ENCODE peak calls at places on chromosomes 3 and 15, in six cellular contexts. One of them, this sample, is unnamed.
A peak's percentile ranks its signal among the peaks of the same experiment; 100 is the strongest.

GRCh38 chr15:63156708-63157065 is 590 bp downstream of the RPS27L start:
- DNase-seq in HepG2: peak; percentile 25
- DNase-seq in H1: no peak
- DNase-seq in SK-N-SH: peak; percentile 31
- DNase-seq in GM12878: no peak
- DNase-seq in K562: peak; percentile 32
- DNase-seq in this sample: no peak

GRCh38 chr3:183781246-183781645 is 44.1 kb downstream of the MAP6D1 start:
- DNase-seq in H1: no peak
- DNase-seq in GM12878: no peak
- DNase-seq in K562: no peak
- DNase-seq in HepG2: no peak
- DNase-seq in SK-N-SH: no peak
- DNase-seq in this sample: no peak

GRCh38 chr3:133591271-133591742 is 17.8 kb downstream of the CDV3 start:
- DNase-seq in HepG2: no peak
- DNase-seq in K562: no peak
- DNase-seq in GM12878: no peak
- DNase-seq in SK-N-SH: no peak
- DNase-seq in H1: no peak
- DNase-seq in this sample: no peak

GRCh38 chr3:101852315-101852714 is 3.0 kb downstream of the NFKBIZ start:
- DNase-seq in GM12878: no peak
- DNase-seq in SK-N-SH: no peak
- DNase-seq in HepG2: no peak
- DNase-seq in H1: no peak
- DNase-seq in K562: no peak
- DNase-seq in this sample: no peak

GRCh38 chr3:158451405-158452045 is 119.5 kb upstream of the MLF1 start:
- DNase-seq in K562: no peak
- DNase-seq in HepG2: peak; percentile 55
- DNase-seq in H1: no peak
- DNase-seq in GM12878: no peak
- DNase-seq in SK-N-SH: no peak
- DNase-seq in this sample: no peak

GRCh38 chr3:79506751-79507150 is 261.0 kb downstream of the ROBO1 start:
- DNase-seq in GM12878: no peak
- DNase-seq in K562: no peak
- DNase-seq in H1: no peak
- DNase-seq in SK-N-SH: no peak
- DNase-seq in HepG2: no peak
- DNase-seq in this sample: no peak

GRCh38 chr3:124520970-124521369 is 209.3 kb upstream of the UMPS start:
- DNase-seq in H1: no peak
- DNase-seq in K562: no peak
- DNase-seq in HepG2: peak; percentile 79
- DNase-seq in SK-N-SH: no peak
- DNase-seq in GM12878: no peak
- DNase-seq in this sample: no peak

GRCh38 chr3:27900316-27900715 is 178.2 kb upstream of the EOMES start:
- DNase-seq in HepG2: no peak
- DNase-seq in H1: no peak
- DNase-seq in SK-N-SH: no peak
- DNase-seq in GM12878: no peak
- DNase-seq in K562: no peak
- DNase-seq in this sample: no peak

GRCh38 chr3:55158345-55158744 is 230.5 kb upstream of the LRTM1 start:
- DNase-seq in H1: no peak
- DNase-seq in SK-N-SH: no peak
- DNase-seq in K562: no peak
- DNase-seq in GM12878: no peak
- DNase-seq in HepG2: no peak
- DNase-seq in this sample: no peak

GRCh38 chr3:17195192-17195611 is 310.4 kb downstream of the PLCL2 start:
- DNase-seq in GM12878: peak; percentile 79
- DNase-seq in HepG2: no peak
- DNase-seq in H1: no peak
- DNase-seq in K562: no peak
- DNase-seq in SK-N-SH: no peak
- DNase-seq in this sample: no peak

GRCh38 chr15:97909291-97909891 is 51.1 kb upstream of the ARRDC4 start:
- DNase-seq in GM12878: no peak
- DNase-seq in K562: peak; percentile 63
- DNase-seq in SK-N-SH: peak; percentile 72
- DNase-seq in HepG2: peak; percentile 33
- DNase-seq in H1: peak; percentile 43
- DNase-seq in this sample: no peak

GRCh38 chr15:66675456-66675855 is 26.6 kb upstream of the SMAD6 start:
- DNase-seq in HepG2: no peak
- DNase-seq in GM12878: no peak
- DNase-seq in K562: no peak
- DNase-seq in SK-N-SH: no peak
- DNase-seq in H1: no peak
- DNase-seq in this sample: no peak

GRCh38 chr3:11128682-11129632 is 25.3 kb upstream of the HRH1 start:
- DNase-seq in HepG2: no peak
- DNase-seq in GM12878: no peak
- DNase-seq in SK-N-SH: no peak
- DNase-seq in K562: no peak
- DNase-seq in H1: no peak
- DNase-seq in this sample: no peak

GRCh38 chr3:15268033-15268631 is 62.1 kb downstream of the CAPN7 start:
- DNase-seq in H1: peak; percentile 53
- DNase-seq in K562: peak; percentile 82
- DNase-seq in HepG2: peak; percentile 59
- DNase-seq in SK-N-SH: peak; percentile 86
- DNase-seq in GM12878: no peak
- DNase-seq in this sample: peak; percentile 85

GRCh38 chr3:29759443-29760033 is 478.7 kb downstream of the RBMS3 start:
- DNase-seq in H1: no peak
- DNase-seq in SK-N-SH: peak; percentile 10
- DNase-seq in K562: no peak
- DNase-seq in GM12878: no peak
- DNase-seq in HepG2: no peak
- DNase-seq in this sample: no peak

GRCh38 chr3:156010829-156011228 is 109.5 kb upstream of the KCNAB1 start:
- DNase-seq in GM12878: no peak
- DNase-seq in K562: peak; percentile 24
- DNase-seq in HepG2: peak; percentile 13
- DNase-seq in SK-N-SH: no peak
- DNase-seq in H1: no peak
- DNase-seq in this sample: no peak

GRCh38 chr3:164417955-164418354 is 660.3 kb downstream of the SI start:
- DNase-seq in GM12878: no peak
- DNase-seq in K562: no peak
- DNase-seq in HepG2: no peak
- DNase-seq in H1: no peak
- DNase-seq in SK-N-SH: no peak
- DNase-seq in this sample: no peak

GRCh38 chr3:84974347-84974746 is 15.6 kb downstream of the CADM2 start:
- DNase-seq in H1: no peak
- DNase-seq in SK-N-SH: no peak
- DNase-seq in K562: no peak
- DNase-seq in HepG2: peak; percentile 15
- DNase-seq in GM12878: no peak
- DNase-seq in this sample: no peak

GRCh38 chr3:197858598-197858997 is 67.5 kb downstream of the LRCH3 start:
- DNase-seq in SK-N-SH: no peak
- DNase-seq in HepG2: no peak
- DNase-seq in H1: no peak
- DNase-seq in GM12878: no peak
- DNase-seq in K562: no peak
- DNase-seq in this sample: no peak

GRCh38 chr3:40975711-40976121 is 223.6 kb upstream of the CTNNB1 start:
- DNase-seq in K562: no peak
- DNase-seq in GM12878: no peak
- DNase-seq in SK-N-SH: no peak
- DNase-seq in HepG2: no peak
- DNase-seq in H1: no peak
- DNase-seq in this sample: no peak

GRCh38 chr3:43296565-43296964 is 10.2 kb downstream of the SNRK start:
- DNase-seq in K562: peak; percentile 13
- DNase-seq in GM12878: no peak
- DNase-seq in SK-N-SH: no peak
- DNase-seq in HepG2: no peak
- DNase-seq in H1: no peak
- DNase-seq in this sample: peak; percentile 90

GRCh38 chr15:43828061-43828657 is 1.4 kb downstream of the WDR76 start:
- DNase-seq in H1: no peak
- DNase-seq in SK-N-SH: peak; percentile 23
- DNase-seq in K562: no peak
- DNase-seq in HepG2: no peak
- DNase-seq in GM12878: no peak
- DNase-seq in this sample: no peak

GRCh38 chr3:148861277-148861869 is 3.7 kb upstream of the CPA3 start:
- DNase-seq in GM12878: no peak
- DNase-seq in K562: peak; percentile 31
- DNase-seq in H1: no peak
- DNase-seq in HepG2: peak; percentile 29
- DNase-seq in SK-N-SH: peak; percentile 39
- DNase-seq in this sample: no peak

GRCh38 chr3:175260145-175260794 is 401.1 kb downstream of the NAALADL2 start:
- DNase-seq in SK-N-SH: no peak
- DNase-seq in HepG2: no peak
- DNase-seq in H1: no peak
- DNase-seq in GM12878: no peak
- DNase-seq in K562: no peak
- DNase-seq in this sample: no peak

GRCh38 chr15:60797444-60798040 is 318.6 kb upstream of the ICE2 start:
- DNase-seq in K562: no peak
- DNase-seq in SK-N-SH: no peak
- DNase-seq in GM12878: no peak
- DNase-seq in HepG2: no peak
- DNase-seq in H1: no peak
- DNase-seq in this sample: no peak

DNA sequence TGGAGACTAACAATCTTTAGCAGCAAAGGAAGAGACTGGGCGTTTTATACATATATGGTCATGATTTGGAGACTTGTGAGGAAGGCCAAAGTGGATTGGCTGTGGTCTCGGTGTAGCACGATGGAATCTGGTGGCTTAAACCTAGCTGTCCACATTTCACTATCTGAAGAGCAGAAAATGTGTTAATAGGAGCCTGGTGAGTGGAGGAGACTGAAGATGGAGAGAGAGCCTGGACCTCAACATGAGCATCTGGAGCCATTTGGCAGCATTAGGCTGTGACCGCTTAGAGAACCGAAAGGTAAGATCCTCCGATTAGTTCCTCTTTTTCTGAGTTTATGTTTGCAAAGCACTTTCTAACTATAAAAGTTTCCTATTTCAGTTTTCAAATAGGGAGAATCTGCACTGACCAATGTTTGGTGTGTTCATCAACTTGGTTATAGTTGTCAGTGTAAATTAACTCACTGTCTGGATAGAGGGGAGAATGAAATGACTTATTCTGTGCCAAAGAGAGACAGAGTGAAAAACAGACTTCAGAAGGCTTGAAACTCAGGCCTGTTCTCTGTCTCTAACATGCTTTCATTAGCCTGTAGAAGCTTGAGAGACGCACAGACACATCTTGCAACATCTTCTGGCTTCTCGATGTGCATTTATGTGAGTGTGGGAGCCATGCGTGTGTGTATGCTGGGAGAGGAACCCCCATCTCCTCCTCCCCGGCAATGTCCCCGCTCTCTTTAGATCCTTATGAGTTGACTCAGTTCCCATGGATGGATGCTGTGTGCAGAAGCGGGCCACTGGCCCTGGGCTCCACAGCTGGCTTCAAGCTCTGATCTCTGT is 244.7 kb upstream of the TBL1XR1 start:
- DNase-seq in K562: no peak
- DNase-seq in H1: no peak
- DNase-seq in GM12878: peak; percentile 77
- DNase-seq in HepG2: no peak
- DNase-seq in SK-N-SH: no peak
- DNase-seq in this sample: peak; percentile 50
- TF ChIP-seq POLR2AphosphoS5 in K562: no peak
- TF ChIP-seq POLR2AphosphoS5 in H1: no peak
- TF ChIP-seq POLR2AphosphoS5 in GM12878: no peak
- TF ChIP-seq POLR2AphosphoS5 in HepG2: no peak
- TF ChIP-seq POLR2AphosphoS5 in SK-N-SH: no peak
- TF ChIP-seq POLR2AphosphoS5 in this sample: no peak

DNA sequence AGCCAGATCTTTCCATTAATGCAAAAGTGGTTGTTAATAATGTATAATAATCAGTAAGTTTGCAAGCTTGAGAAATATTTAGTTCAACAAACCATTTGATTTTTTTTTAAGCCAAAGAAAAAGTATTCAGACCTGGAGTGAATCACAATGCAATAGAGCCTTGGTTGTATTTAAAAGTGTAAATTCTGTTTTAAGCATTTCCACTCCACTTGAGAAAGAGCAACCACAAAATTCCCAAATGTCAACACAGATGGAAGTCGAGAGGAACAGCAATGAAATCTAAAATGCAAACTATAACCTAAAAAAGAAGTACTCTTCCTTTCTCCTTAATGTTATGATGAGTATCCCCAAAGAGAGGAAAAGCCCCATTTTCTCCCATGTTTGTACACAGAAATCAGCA is 20.2 kb downstream of the GBE1 start:
- DNase-seq in H1: no peak
- DNase-seq in GM12878: no peak
- DNase-seq in HepG2: no peak
- DNase-seq in SK-N-SH: no peak
- DNase-seq in K562: no peak
- DNase-seq in this sample: no peak
- TF ChIP-seq GABPA in H1: no peak
- TF ChIP-seq GABPA in GM12878: no peak
- TF ChIP-seq GABPA in HepG2: no peak
- TF ChIP-seq GABPA in SK-N-SH: no peak
- TF ChIP-seq GABPA in K562: no peak
- TF ChIP-seq GABPA in this sample: no peak

GRCh38 chr15:68578960-68579935 is at the start of gene CORO2B:
- DNase-seq in SK-N-SH: peak; percentile 87
- DNase-seq in K562: no peak
- DNase-seq in HepG2: no peak
- DNase-seq in H1: no peak
- DNase-seq in GM12878: no peak
- DNase-seq in this sample: no peak
- TF ChIP-seq POLR2AphosphoS5 in SK-N-SH: no peak
- TF ChIP-seq POLR2AphosphoS5 in K562: no peak
- TF ChIP-seq POLR2AphosphoS5 in HepG2: no peak
- TF ChIP-seq POLR2AphosphoS5 in H1: no peak
- TF ChIP-seq POLR2AphosphoS5 in GM12878: no peak
- TF ChIP-seq POLR2AphosphoS5 in this sample: no peak

DNA sequence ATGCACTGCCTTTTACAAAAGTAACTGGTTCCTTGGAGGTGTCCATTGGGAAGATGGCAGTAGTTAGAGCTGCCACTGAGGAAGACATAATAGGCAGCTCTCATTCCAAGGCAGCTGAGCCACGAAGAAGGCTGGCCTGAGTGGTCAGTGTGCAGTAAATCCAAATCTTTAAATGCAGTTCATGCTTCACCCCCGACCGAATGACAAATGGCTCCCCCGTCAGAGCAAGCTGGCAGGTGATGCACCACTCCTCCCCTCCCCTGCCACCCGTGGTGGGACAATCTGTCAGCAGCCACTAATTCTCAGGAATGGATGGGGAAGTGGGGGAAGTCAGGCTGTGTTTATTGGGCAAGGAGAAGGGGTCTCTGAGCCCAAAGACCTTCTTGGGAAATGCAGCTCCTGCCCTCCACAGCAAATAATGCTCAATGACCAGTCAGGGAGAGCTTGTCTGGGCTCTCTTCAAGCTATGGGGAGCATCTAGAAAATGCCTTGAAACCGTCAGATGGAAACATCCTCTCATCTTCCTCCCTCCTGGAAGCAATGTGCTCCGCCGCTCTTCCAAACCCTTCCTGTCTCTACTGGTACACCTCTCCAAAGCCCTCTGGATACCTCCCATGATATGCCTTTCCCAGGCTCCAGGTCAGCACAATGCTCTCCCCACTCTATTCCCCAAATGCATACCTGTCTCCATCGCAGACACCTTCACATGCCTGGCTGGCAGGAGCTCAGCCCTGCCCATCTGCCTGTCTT is 65.4 kb downstream of the LIPC start:
- DNase-seq in HepG2: no peak
- DNase-seq in SK-N-SH: no peak
- DNase-seq in GM12878: no peak
- DNase-seq in H1: no peak
- DNase-seq in K562: no peak
- DNase-seq in this sample: no peak
- TF ChIP-seq GABPA in HepG2: no peak
- TF ChIP-seq GABPA in SK-N-SH: no peak
- TF ChIP-seq GABPA in GM12878: no peak
- TF ChIP-seq GABPA in H1: no peak
- TF ChIP-seq GABPA in K562: no peak
- TF ChIP-seq GABPA in this sample: no peak